ENCODE peak calls at places on chromosomes 4 and X, in four cellular contexts. J, M, I and B are unnamed samples.

GRCh38 chr4:132991111-132991510 is 158.0 kb upstream of the PCDH10 start:
- ATAC-seq in J (no peak), I (no peak), M (no peak), B (no peak)

GRCh38 chr4:7366180-7366957 is 68.4 kb downstream of the PSAPL1 start:
- ATAC-seq in J (no peak), M (peak; percentile 7), I (peak; percentile 2), B (no peak)

GRCh38 chrX:102863735-102864134 is 73.3 kb upstream of the RAB40AL start:
- ATAC-seq in J (peak; percentile 70), I (peak; percentile 78), M (peak; percentile 78), B (peak; percentile 83)

GRCh38 chr4:187286536-187286935 is 562.9 kb upstream of the FAT1 start:
- ATAC-seq in M (no peak), I (no peak), J (no peak), B (no peak)

GRCh38 chrX:71128915-71129765 is 10.7 kb downstream of the MED12 start:
- ATAC-seq in M (peak; percentile 80), J (peak; percentile 92), I (peak; percentile 68), B (peak; percentile 66)

GRCh38 chr4:24794916-24795665 is at the start of gene SOD3:
- ATAC-seq in M (peak; percentile 98), I (peak; percentile 96), J (no peak), B (peak; percentile 96)

GRCh38 chr4:125316391-125316780 is 1.6 kb downstream of the FAT4 start:
- ATAC-seq in J (peak; percentile 48), M (peak; percentile 6), I (peak; percentile 4), B (no peak)

GRCh38 chr4:141213550-141213991 is 7.1 kb upstream of the ZNF330 start:
- ATAC-seq in I (peak; percentile 31), J (no peak), M (peak; percentile 48), B (no peak)

GRCh38 chr4:141329174-141329569 is 108.5 kb downstream of the ZNF330 start:
- ATAC-seq in J (peak; percentile 64), M (peak; percentile 45), I (peak; percentile 65), B (peak; percentile 81)

GRCh38 chr4:76723373-76723772 is 174.6 kb downstream of the SOWAHB start:
- ATAC-seq in J (peak; percentile 30), I (no peak), M (no peak), B (no peak)

GRCh38 chr4:87069037-87069742 is 134.4 kb downstream of the AFF1 start:
- ATAC-seq in I (peak; percentile 5), M (no peak), J (peak; percentile 13), B (no peak)

GRCh38 chrX:40058719-40059118 is 39.0 kb downstream of the BCOR start:
- ATAC-seq in M (no peak), I (no peak), J (no peak), B (no peak)

GRCh38 chr4:92101609-92102231 is 202.0 kb upstream of the GRID2 start:
- ATAC-seq in M (no peak), J (no peak), I (no peak), B (peak; percentile 55)

GRCh38 chr4:4386296-4386735 is 586 bp upstream of the NSG1 start:
- ATAC-seq in I (peak; percentile 16), M (peak; percentile 63), J (peak; percentile 40), B (no peak)

GRCh38 chr4:86356425-86356824 is 3.4 kb downstream of the MAPK10 start:
- ATAC-seq in I (no peak), M (no peak), J (no peak), B (no peak)

GRCh38 chrX:75228854-75229253 is 45.0 kb upstream of the UPRT start:
- ATAC-seq in I (no peak), M (no peak), J (no peak), B (no peak)

GRCh38 chrX:17860811-17861495 is at the start of gene RAI2:
- ATAC-seq in J (peak; percentile 14), I (peak; percentile 64), M (peak; percentile 68), B (peak; percentile 65)

GRCh38 chr4:53015681-53016080 is 153.6 kb downstream of the RASL11B start:
- ATAC-seq in J (no peak), I (no peak), M (no peak), B (no peak)

GRCh38 chr4:85790582-85790981 is 315.6 kb downstream of the ARHGAP24 start:
- ATAC-seq in J (no peak), I (no peak), M (no peak), B (no peak)

GRCh38 chrX:154652311-154653047 is 900 bp downstream of the CTAG2 start:
- ATAC-seq in I (no peak), M (no peak), J (no peak), B (no peak)

GRCh38 chr4:11446156-11446811 is 17.6 kb upstream of the HS3ST1 start:
- ATAC-seq in M (peak; percentile 67), I (peak; percentile 93), J (no peak), B (no peak)

GRCh38 chr4:52915131-52915645 is 53.1 kb downstream of the RASL11B start:
- ATAC-seq in J (no peak), M (no peak), I (no peak), B (no peak)

GRCh38 chr4:139242511-139243051 is 37.4 kb downstream of the MGARP start:
- ATAC-seq in I (no peak), J (no peak), M (no peak), B (no peak)

GRCh38 chr4:6692379-6692778 is 1.3 kb upstream of the S100P start:
- ATAC-seq in I (no peak), J (no peak), M (no peak), B (no peak)

GRCh38 chrX:119187298-119187697 is 48.8 kb upstream of the PGRMC1 start:
- ATAC-seq in M (no peak), I (no peak), J (no peak), B (no peak)

DNA sequence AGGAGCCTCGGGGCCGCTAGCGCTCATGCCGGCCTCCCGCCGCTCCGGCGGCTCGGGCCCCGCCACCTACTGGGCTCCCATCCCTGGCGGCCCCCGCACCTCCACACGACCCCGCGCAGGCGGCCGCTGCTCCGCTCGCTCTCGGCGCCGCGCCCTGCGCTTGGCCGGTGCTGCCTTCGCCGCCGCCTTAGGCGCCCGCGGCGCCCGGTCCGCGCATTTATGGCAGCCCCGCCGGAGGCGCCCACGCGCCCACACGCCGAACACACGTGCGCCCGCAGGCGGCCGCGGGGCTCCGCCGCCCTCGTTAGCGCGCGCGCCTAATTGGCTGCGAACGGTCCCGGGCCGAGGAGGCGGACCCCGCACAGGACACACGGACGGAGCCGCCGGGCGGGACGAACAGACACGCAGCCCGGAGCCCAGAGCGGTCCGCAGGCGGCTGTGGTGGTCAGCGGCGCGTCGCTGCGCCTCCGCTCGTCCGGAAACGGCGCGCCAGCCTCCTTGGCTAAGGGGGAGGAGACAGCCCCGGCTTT is at the start of gene NKX1-1:
- ATAC-seq in M (no peak), I (no peak), J (no peak), B (no peak)
- H3K4me3 ChIP-seq in M (no peak within 1 kb of the TSS), I (peak within 1 kb of the TSS; percentile 4), J (no peak within 1 kb of the TSS), B (no peak within 1 kb of the TSS)

GRCh38 chr4:108532187-108532586 is 88.2 kb upstream of the RPL34 start:
- ATAC-seq in M (no peak), J (no peak), I (no peak), B (no peak)

GRCh38 chr4:108531461-108531860 is 88.9 kb upstream of the RPL34 start:
- ATAC-seq in M (peak; percentile 76), J (no peak), I (no peak), B (no peak)

GRCh38 chr4:108533876-108534275 is 86.5 kb upstream of the RPL34 start:
- ATAC-seq in J (no peak), M (no peak), I (no peak), B (no peak)

GRCh38 chr4:108535757-108536156 is 84.6 kb upstream of the RPL34 start:
- ATAC-seq in I (no peak), M (peak; percentile 85), J (no peak), B (no peak)

DNA sequence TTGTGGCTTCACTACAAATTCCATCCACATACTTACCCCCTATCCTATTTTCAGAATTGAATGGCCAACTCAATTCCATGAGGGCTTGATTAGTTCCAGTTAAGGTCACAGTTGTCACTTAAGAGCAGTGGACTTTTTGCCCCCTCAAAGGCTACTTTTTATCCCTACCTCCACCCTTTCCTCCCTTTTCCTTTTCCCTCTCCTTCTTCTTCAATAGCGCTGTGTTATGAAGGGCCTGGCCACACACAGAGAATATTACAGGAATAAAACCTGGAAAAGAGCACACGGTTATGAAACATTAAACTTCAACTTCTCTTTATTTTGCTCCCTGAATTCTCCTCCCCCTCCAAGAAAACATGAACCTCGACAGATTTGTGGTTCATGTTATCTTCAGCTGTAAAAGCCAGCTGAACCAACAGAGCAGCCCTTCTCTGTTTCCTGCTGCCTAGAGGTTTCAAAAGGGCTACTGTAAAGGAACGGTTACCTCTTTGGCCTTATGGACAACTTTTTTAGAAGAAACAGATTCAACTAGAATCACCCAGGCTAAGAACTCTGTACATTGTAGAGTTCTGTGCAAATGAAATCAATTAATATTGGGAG is 87.0 kb upstream of the RPL34 start:
- ATAC-seq in I (no peak), J (no peak), M (no peak), B (no peak)
- H3K4me1 ChIP-seq in I (peaks cover 9% of the 10 kb centered on the region), J (no peaks in the 10 kb centered on the region), M (no peaks in the 10 kb centered on the region), B (no peaks in the 10 kb centered on the region)

DNA sequence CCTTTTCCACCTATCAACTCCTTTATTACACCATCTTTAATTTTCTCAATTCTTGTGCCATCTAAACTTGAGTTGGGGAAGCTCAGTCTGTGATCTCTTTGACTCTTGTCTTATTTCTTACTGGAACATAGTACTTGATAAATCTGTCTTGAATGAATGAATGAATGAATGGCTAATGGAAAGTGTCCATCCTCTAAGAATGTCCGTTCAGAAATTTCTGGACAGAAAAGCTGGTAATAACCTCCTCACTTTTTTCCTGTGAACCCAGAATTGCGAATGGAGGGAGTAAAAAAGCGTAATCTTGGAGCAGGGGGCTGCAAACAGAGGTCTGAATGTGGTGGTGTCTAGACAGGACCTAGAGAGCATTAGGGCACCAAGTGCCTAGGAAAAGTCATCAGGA is 9.4 kb upstream of the CLTRN start:
- ATAC-seq in J (no peak), M (no peak), I (no peak), B (no peak)
- H3K4me3 ChIP-seq in J (peak overlapping the region; percentile 65), M (peak overlapping the region; percentile 51), I (peak overlapping the region; percentile 69), B (peak overlapping the region; percentile 74)

DNA sequence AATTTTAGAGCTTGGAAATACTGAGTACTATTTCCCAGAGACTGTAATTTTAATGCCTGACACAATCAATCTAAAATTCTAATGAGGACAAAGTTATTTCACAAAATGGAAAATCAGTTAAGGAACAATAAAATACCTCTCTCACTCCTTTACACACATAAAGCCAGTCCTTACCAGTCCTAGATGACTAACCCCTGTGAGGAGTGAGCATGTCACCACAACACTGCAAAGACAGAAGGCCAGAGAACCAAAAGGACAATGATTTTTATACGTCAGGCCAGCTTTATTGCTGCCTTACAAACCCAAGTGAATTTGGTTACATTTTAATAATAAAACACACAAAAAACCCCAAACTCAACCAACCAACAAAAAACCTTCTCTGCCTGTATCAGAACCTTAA is 57.5 kb downstream of the SHISA3 start:
- ATAC-seq in J (no peak), M (no peak), I (no peak), B (no peak)
- H3K4me1 ChIP-seq in J (no peaks in the 10 kb centered on the region), M (no peaks in the 10 kb centered on the region), I (no peaks in the 10 kb centered on the region), B (no peaks in the 10 kb centered on the region)

GRCh38 chr4:54098375-54098774 is 1.6 kb upstream of the GSX2 start:
- ATAC-seq in M (no peak), J (no peak), I (no peak), B (no peak)
- H3K4me3 ChIP-seq in M (no peak overlapping the region), J (no peak overlapping the region), I (no peak overlapping the region), B (no peak overlapping the region)